ENCODE peak calls at places on chromosomes 7 and 10, in eight cellular contexts. O is H9, M is PC-3, C is IMR-90, A is SK-N-SH, W is keratinocyte, P is endothelial cell of umbilical vein, Y is MM.1S. F is an unnamed sample.

GRCh38 chr10:113967096-113967495 is 76.6 kb upstream of the ADRB1 start:
- DNase-seq in O (no peak), Y (no peak), A (no peak), P (no peak), C (no peak), M (no peak), W (no peak), F (no peak)

GRCh38 chr7:19932549-19933249 is 159.3 kb upstream of the TMEM196 start:
- DNase-seq in Y (no peak), C (no peak), P (no peak), A (no peak), M (no peak), W (no peak), O (no peak), F (no peak)

GRCh38 chr10:120336910-120337540 is 120.0 kb upstream of the PLPP4 start:
- DNase-seq in O (peak; percentile 67), W (peak; percentile 28), C (peak; percentile 11), M (peak; percentile 71), P (peak; percentile 66), A (peak; percentile 30), Y (peak; percentile 56), F (no peak)

GRCh38 chr7:91230100-91230499 is 34.1 kb upstream of the FZD1 start:
- DNase-seq in Y (no peak), P (no peak), M (no peak), O (no peak), A (no peak), W (no peak), C (no peak), F (no peak)

GRCh38 chr7:22481726-22482125 is 18.3 kb downstream of the STEAP1B start:
- DNase-seq in M (no peak), W (no peak), C (no peak), P (peak; percentile 79), A (no peak), Y (peak; percentile 81), O (no peak), F (no peak)

GRCh38 chr7:43439631-43440401 is 143.1 kb upstream of the STK17A start:
- DNase-seq in O (peak; percentile 84), P (peak; percentile 37), C (peak; percentile 47), Y (peak; percentile 56), M (peak; percentile 68), A (peak; percentile 76), W (no peak), F (no peak)

GRCh38 chr7:44847509-44847919 is 373 bp downstream of the H2AZ2 start:
- DNase-seq in M (peak; percentile 75), A (peak; percentile 94), O (no peak), Y (peak; percentile 86), C (peak; percentile 82), P (peak; percentile 91), W (no peak), F (peak; percentile 96)

GRCh38 chr10:120942806-120943413 is 91.7 kb downstream of the WDR11 start:
- DNase-seq in Y (peak; percentile 66), A (peak; percentile 86), W (no peak), O (peak; percentile 91), C (peak; percentile 57), M (peak; percentile 71), P (peak; percentile 81), F (peak; percentile 90)

GRCh38 chr10:44966816-44967509 is 7.4 kb downstream of the RASSF4 start:
- DNase-seq in C (no peak), M (no peak), A (no peak), Y (no peak), O (peak; percentile 18), P (no peak), W (no peak), F (no peak)

GRCh38 chr7:71482284-71482683 is 350.3 kb downstream of the GALNT17 start:
- DNase-seq in C (no peak), A (no peak), Y (no peak), P (no peak), W (no peak), M (no peak), O (no peak), F (no peak)

GRCh38 chr10:132848306-132848705 is 62.4 kb upstream of the NKX6-2 start:
- DNase-seq in Y (no peak), W (no peak), A (peak; percentile 54), C (no peak), O (peak; percentile 39), P (no peak), M (no peak), F (no peak)

GRCh38 chr10:132847856-132848255 is 61.9 kb upstream of the NKX6-2 start:
- DNase-seq in A (peak; percentile 28), Y (no peak), O (no peak), C (no peak), W (no peak), P (no peak), M (no peak), F (peak; percentile 22)

GRCh38 chr10:132849546-132850031 is 63.6 kb upstream of the NKX6-2 start:
- DNase-seq in Y (no peak), P (no peak), M (no peak), C (no peak), O (peak; percentile 28), W (no peak), A (no peak), F (peak; percentile 54)

GRCh38 chr10:132850246-132850645 is 64.3 kb upstream of the NKX6-2 start:
- DNase-seq in A (no peak), O (peak; percentile 24), W (no peak), P (no peak), M (no peak), C (no peak), Y (no peak), F (no peak)

GRCh38 chr10:132848951-132849545 is 63.1 kb upstream of the NKX6-2 start:
- DNase-seq in A (no peak), Y (no peak), M (no peak), W (no peak), O (peak; percentile 26), P (no peak), C (no peak), F (no peak)
- H3K9ac ChIP-seq in A (no peak overlapping the region), Y (no peak overlapping the region), M (no peak overlapping the region), W (no peak overlapping the region), O (no peak overlapping the region), P (no peak overlapping the region), C (no peak overlapping the region), F (no peak overlapping the region)

GRCh38 chr10:29980084-29980483 is 79.3 kb downstream of the JCAD start:
- DNase-seq in C (no peak), P (no peak), A (no peak), O (no peak), Y (no peak), M (peak; percentile 58), W (no peak), F (no peak)
- H3K4me1 ChIP-seq in C (peaks cover 2% of the 10 kb centered on the region), P (no peaks in the 10 kb centered on the region), A (no peaks in the 10 kb centered on the region), O (no peaks in the 10 kb centered on the region), Y (no peaks in the 10 kb centered on the region), M (no peaks in the 10 kb centered on the region), W (no peaks in the 10 kb centered on the region), F (no peaks in the 10 kb centered on the region)

DNA sequence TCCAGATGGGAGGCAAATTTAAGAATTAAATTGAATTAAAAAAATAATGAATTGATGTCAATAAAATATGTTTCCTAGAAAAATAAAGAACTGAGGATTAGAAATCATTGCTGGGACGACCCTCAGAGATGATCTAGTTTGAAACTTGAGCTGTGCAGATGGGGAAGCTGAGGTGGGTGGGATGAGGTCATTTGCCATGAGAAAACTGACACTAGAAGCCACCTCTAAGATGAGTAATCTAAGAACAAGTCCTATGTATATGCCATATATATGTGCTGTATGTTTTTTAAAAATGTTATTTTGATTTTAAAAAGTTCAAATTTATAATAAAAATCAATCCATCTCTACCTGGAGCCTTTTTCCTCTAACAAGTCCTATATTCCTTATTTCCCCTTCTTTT is 135.7 kb downstream of the RSU1 start:
- DNase-seq in W (no peak), M (no peak), O (no peak), P (no peak), C (peak; percentile 53), Y (no peak), A (no peak), F (no peak)
- H3K9ac ChIP-seq in W (no peak overlapping the region), M (no peak overlapping the region), O (no peak overlapping the region), P (no peak overlapping the region), C (no peak overlapping the region), Y (no peak overlapping the region), A (no peak overlapping the region), F (no peak overlapping the region)

GRCh38 chr7:134875867-134876266 is 96.4 kb downstream of the CALD1 start:
- DNase-seq in C (peak; percentile 80), A (no peak), M (no peak), Y (no peak), O (no peak), W (no peak), P (no peak), F (no peak)

GRCh38 chr7:134870156-134870555 is 90.7 kb downstream of the CALD1 start:
- DNase-seq in Y (no peak), W (no peak), P (no peak), M (no peak), O (no peak), C (no peak), A (no peak), F (no peak)

GRCh38 chr7:134870781-134871180 is 91.3 kb downstream of the CALD1 start:
- DNase-seq in C (no peak), P (peak; percentile 58), W (no peak), O (no peak), Y (no peak), M (no peak), A (no peak), F (no peak)

GRCh38 chr7:134873253-134873652 is 93.8 kb downstream of the CALD1 start:
- DNase-seq in W (no peak), C (peak; percentile 47), A (no peak), O (no peak), M (no peak), P (peak; percentile 50), Y (no peak), F (no peak)

DNA sequence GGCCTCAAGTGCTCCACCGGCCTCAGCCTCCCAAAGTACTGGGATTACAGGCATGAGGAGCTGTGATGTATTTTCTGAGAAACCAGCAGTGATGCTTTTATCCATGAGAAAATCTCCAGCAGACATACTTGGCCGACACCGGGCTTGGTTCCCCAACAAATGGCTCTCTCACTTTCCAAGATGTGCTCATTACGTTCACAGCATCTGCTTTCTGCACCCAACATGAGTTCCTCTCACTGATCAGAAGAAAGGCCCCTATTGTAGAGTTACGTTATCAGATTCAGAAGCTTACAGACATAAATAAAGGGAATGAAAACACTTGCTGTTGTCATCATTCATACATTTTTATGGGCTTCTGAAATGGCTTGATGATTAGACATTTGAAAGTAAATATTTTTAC is 95.0 kb downstream of the CALD1 start:
- DNase-seq in P (no peak), O (no peak), A (no peak), Y (no peak), M (no peak), W (no peak), C (no peak), F (no peak)
- H3K4me1 ChIP-seq in P (peaks cover 39% of the 10 kb centered on the region), O (no peaks in the 10 kb centered on the region), A (peaks cover 33% of the 10 kb centered on the region), Y (no peaks in the 10 kb centered on the region), M (peaks cover 4% of the 10 kb centered on the region), W (no peaks in the 10 kb centered on the region), C (peaks cover 22% of the 10 kb centered on the region), F (peaks cover 6% of the 10 kb centered on the region)

DNA sequence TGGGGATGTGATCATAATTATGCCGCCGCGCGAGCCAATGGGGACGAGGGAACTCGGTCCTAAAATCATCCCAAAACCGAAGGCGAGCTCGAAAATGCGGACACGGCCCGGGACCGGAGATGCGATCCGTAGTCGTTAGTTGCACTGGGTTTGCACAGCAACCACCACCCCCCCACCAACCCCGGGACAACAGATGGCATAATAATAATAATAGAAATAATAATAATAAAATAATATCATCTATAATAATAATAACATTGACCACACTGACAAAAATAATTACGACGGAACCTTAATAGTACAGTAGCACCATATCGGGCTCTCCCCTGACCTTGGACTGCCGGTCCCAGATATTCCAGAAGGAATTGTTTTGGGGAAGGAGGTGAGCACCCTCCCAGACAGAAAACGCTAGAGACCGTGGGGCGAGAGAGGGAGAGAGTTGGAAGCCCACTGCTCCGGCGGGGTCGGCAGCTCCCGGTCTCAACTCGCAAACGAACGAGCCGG is 1.1 kb upstream of the EMX2 start:
- DNase-seq in M (no peak), A (no peak), P (no peak), Y (no peak), O (peak; percentile 75), W (peak; percentile 32), C (no peak), F (peak; percentile 90)
- H3K9ac ChIP-seq in M (no peak overlapping the region), A (no peak overlapping the region), P (no peak overlapping the region), Y (no peak overlapping the region), O (no peak overlapping the region), W (peak overlapping the region; percentile 71), C (no peak overlapping the region), F (peak overlapping the region; percentile 86)

F was measured in kidney.